ENCODE peak calls at places on chromosome 20, in seven cellular contexts. One of them, this sample, is unnamed.
A peak's percentile ranks its signal among the peaks of the same experiment; 100 is the strongest.

GRCh38 chr20:11368965-11369711 is 548.6 kb upstream of the BTBD3 start:
- DNase-seq in Ammon's horn: no peak
- DNase-seq in NCI-H1105 treated with DMSO at 0.1 percent for 48 hours: no peak
- DNase-seq in KG1: no peak
- DNase-seq in activated naive CD8-positive, alpha-beta T cell treated with anti-CD3 and anti-CD28 coated beads for 36 hours: no peak
- DNase-seq in AG10803: no peak
- DNase-seq in endodermal cell: no peak
- DNase-seq in this sample: no peak

GRCh38 chr20:14764511-14765369 is 427.3 kb upstream of the FLRT3 start:
- DNase-seq in Ammon's horn: no peak
- DNase-seq in NCI-H1105 treated with DMSO at 0.1 percent for 48 hours: no peak
- DNase-seq in KG1: no peak
- DNase-seq in activated naive CD8-positive, alpha-beta T cell treated with anti-CD3 and anti-CD28 coated beads for 36 hours: no peak
- DNase-seq in AG10803: no peak
- DNase-seq in endodermal cell: no peak
- DNase-seq in this sample: no peak

GRCh38 chr20:7608246-7608645 is 332.0 kb downstream of the HAO1 start:
- DNase-seq in Ammon's horn: no peak
- DNase-seq in NCI-H1105 treated with DMSO at 0.1 percent for 48 hours: no peak
- DNase-seq in KG1: no peak
- DNase-seq in activated naive CD8-positive, alpha-beta T cell treated with anti-CD3 and anti-CD28 coated beads for 36 hours: no peak
- DNase-seq in AG10803: no peak
- DNase-seq in endodermal cell: peak; percentile 66
- DNase-seq in this sample: no peak

GRCh38 chr20:38238834-38239233 is 21.7 kb downstream of the KIAA1755 start:
- DNase-seq in Ammon's horn: no peak
- DNase-seq in NCI-H1105 treated with DMSO at 0.1 percent for 48 hours: no peak
- DNase-seq in KG1: no peak
- DNase-seq in activated naive CD8-positive, alpha-beta T cell treated with anti-CD3 and anti-CD28 coated beads for 36 hours: no peak
- DNase-seq in AG10803: no peak
- DNase-seq in endodermal cell: no peak
- DNase-seq in this sample: no peak

GRCh38 chr20:50333856-50334255 is 143.2 kb downstream of the CEBPB start:
- DNase-seq in Ammon's horn: no peak
- DNase-seq in NCI-H1105 treated with DMSO at 0.1 percent for 48 hours: no peak
- DNase-seq in KG1: no peak
- DNase-seq in activated naive CD8-positive, alpha-beta T cell treated with anti-CD3 and anti-CD28 coated beads for 36 hours: no peak
- DNase-seq in AG10803: peak; percentile 96
- DNase-seq in endodermal cell: no peak
- DNase-seq in this sample: no peak

GRCh38 chr20:7180261-7181045 is 413.0 kb downstream of the BMP2 start:
- DNase-seq in Ammon's horn: no peak
- DNase-seq in NCI-H1105 treated with DMSO at 0.1 percent for 48 hours: peak; percentile 32
- DNase-seq in KG1: no peak
- DNase-seq in activated naive CD8-positive, alpha-beta T cell treated with anti-CD3 and anti-CD28 coated beads for 36 hours: no peak
- DNase-seq in AG10803: no peak
- DNase-seq in endodermal cell: no peak
- DNase-seq in this sample: no peak

GRCh38 chr20:49669601-49670189 is 44.0 kb downstream of the B4GALT5 start:
- DNase-seq in Ammon's horn: no peak
- DNase-seq in NCI-H1105 treated with DMSO at 0.1 percent for 48 hours: no peak
- DNase-seq in KG1: no peak
- DNase-seq in activated naive CD8-positive, alpha-beta T cell treated with anti-CD3 and anti-CD28 coated beads for 36 hours: no peak
- DNase-seq in AG10803: peak; percentile 38
- DNase-seq in endodermal cell: no peak
- DNase-seq in this sample: no peak

GRCh38 chr20:33370296-33370695 is 31.0 kb downstream of the CDK5RAP1 start:
- DNase-seq in Ammon's horn: no peak
- DNase-seq in NCI-H1105 treated with DMSO at 0.1 percent for 48 hours: no peak
- DNase-seq in KG1: no peak
- DNase-seq in activated naive CD8-positive, alpha-beta T cell treated with anti-CD3 and anti-CD28 coated beads for 36 hours: peak; percentile 5
- DNase-seq in AG10803: no peak
- DNase-seq in endodermal cell: no peak
- DNase-seq in this sample: no peak

GRCh38 chr20:50245561-50246366 is 55.1 kb downstream of the CEBPB start:
- DNase-seq in Ammon's horn: no peak
- DNase-seq in NCI-H1105 treated with DMSO at 0.1 percent for 48 hours: no peak
- DNase-seq in KG1: no peak
- DNase-seq in activated naive CD8-positive, alpha-beta T cell treated with anti-CD3 and anti-CD28 coated beads for 36 hours: no peak
- DNase-seq in AG10803: peak; percentile 71
- DNase-seq in endodermal cell: no peak
- DNase-seq in this sample: no peak

GRCh38 chr20:45833030-45833882 is at the start of gene SNX21:
- DNase-seq in Ammon's horn: peak; percentile 74
- DNase-seq in NCI-H1105 treated with DMSO at 0.1 percent for 48 hours: peak; percentile 28
- DNase-seq in KG1: no peak
- DNase-seq in activated naive CD8-positive, alpha-beta T cell treated with anti-CD3 and anti-CD28 coated beads for 36 hours: peak; percentile 38
- DNase-seq in AG10803: peak; percentile 97
- DNase-seq in endodermal cell: peak; percentile 94
- DNase-seq in this sample: peak; percentile 73

GRCh38 chr20:343107-343506 is 3.8 kb upstream of the NRSN2 start:
- DNase-seq in Ammon's horn: no peak
- DNase-seq in NCI-H1105 treated with DMSO at 0.1 percent for 48 hours: no peak
- DNase-seq in KG1: no peak
- DNase-seq in activated naive CD8-positive, alpha-beta T cell treated with anti-CD3 and anti-CD28 coated beads for 36 hours: no peak
- DNase-seq in AG10803: no peak
- DNase-seq in endodermal cell: no peak
- DNase-seq in this sample: no peak

GRCh38 chr20:38171301-38172010 is 6.4 kb upstream of the TGM2 start:
- DNase-seq in Ammon's horn: no peak
- DNase-seq in NCI-H1105 treated with DMSO at 0.1 percent for 48 hours: no peak
- DNase-seq in KG1: no peak
- DNase-seq in activated naive CD8-positive, alpha-beta T cell treated with anti-CD3 and anti-CD28 coated beads for 36 hours: no peak
- DNase-seq in AG10803: peak; percentile 26
- DNase-seq in endodermal cell: no peak
- DNase-seq in this sample: no peak

GRCh38 chr20:52379723-52380336 is 188.3 kb upstream of the ZFP64 start:
- DNase-seq in Ammon's horn: no peak
- DNase-seq in NCI-H1105 treated with DMSO at 0.1 percent for 48 hours: no peak
- DNase-seq in KG1: no peak
- DNase-seq in activated naive CD8-positive, alpha-beta T cell treated with anti-CD3 and anti-CD28 coated beads for 36 hours: peak; percentile 9
- DNase-seq in AG10803: peak; percentile 15
- DNase-seq in endodermal cell: peak; percentile 79
- DNase-seq in this sample: peak; percentile 0

GRCh38 chr20:3203315-3204123 is 963 bp downstream of the DDRGK1 start:
- DNase-seq in Ammon's horn: peak; percentile 31
- DNase-seq in NCI-H1105 treated with DMSO at 0.1 percent for 48 hours: peak; percentile 69
- DNase-seq in KG1: no peak
- DNase-seq in activated naive CD8-positive, alpha-beta T cell treated with anti-CD3 and anti-CD28 coated beads for 36 hours: peak; percentile 46
- DNase-seq in AG10803: peak; percentile 51
- DNase-seq in endodermal cell: peak; percentile 54
- DNase-seq in this sample: peak; percentile 54

GRCh38 chr20:49559411-49560081 is 8.4 kb downstream of the PTGIS start:
- DNase-seq in Ammon's horn: no peak
- DNase-seq in NCI-H1105 treated with DMSO at 0.1 percent for 48 hours: no peak
- DNase-seq in KG1: no peak
- DNase-seq in activated naive CD8-positive, alpha-beta T cell treated with anti-CD3 and anti-CD28 coated beads for 36 hours: no peak
- DNase-seq in AG10803: peak; percentile 99
- DNase-seq in endodermal cell: peak; percentile 43
- DNase-seq in this sample: no peak

GRCh38 chr20:5612476-5613291 is 137.5 kb upstream of the SHLD1 start:
- DNase-seq in Ammon's horn: no peak
- DNase-seq in NCI-H1105 treated with DMSO at 0.1 percent for 48 hours: no peak
- DNase-seq in KG1: no peak
- DNase-seq in activated naive CD8-positive, alpha-beta T cell treated with anti-CD3 and anti-CD28 coated beads for 36 hours: no peak
- DNase-seq in AG10803: peak; percentile 58
- DNase-seq in endodermal cell: no peak
- DNase-seq in this sample: no peak

This sample was measured in midbrain.